ENCODE peak calls at places on chromosomes 2 and 18, in six cellular contexts. S is activated CD4-positive, alpha-beta T cell treated with anti-CD3 and anti-CD28 coated beads for 36 hours; H is upper lobe of right lung; L is activated CD8-positive, alpha-beta memory T cell treated with anti-CD3 and anti-CD28 coated beads, Interleukin-2, amount 10 ng/mL, durations not matched to agents 7 days and 5 days; E is pancreas; M is gastrocnemius medialis. Q is an unnamed sample.

GRCh38 chr2:151260492-151261239 is 997 bp downstream of the RBM43 start:
- ATAC-seq in S (peak; percentile 6), H (no peak), L (peak; percentile 2), E (peak; percentile 16), M (peak; percentile 17), Q (no peak)

GRCh38 chr18:35732134-35732533 is 150.6 kb downstream of the GALNT1 start:
- ATAC-seq in S (no peak), H (no peak), L (no peak), E (no peak), M (no peak), Q (no peak)

GRCh38 chr18:67133669-67134068 is 382.9 kb downstream of the DSEL start:
- ATAC-seq in S (no peak), H (no peak), L (no peak), E (no peak), M (no peak), Q (no peak)

GRCh38 chr18:77008576-77009315 is 123.8 kb downstream of the MBP start:
- ATAC-seq in S (no peak), H (no peak), L (no peak), E (no peak), M (no peak), Q (no peak)

GRCh38 chr2:240443891-240444301 is 8.4 kb downstream of the GPC1 start:
- ATAC-seq in S (no peak), H (no peak), L (no peak), E (no peak), M (peak; percentile 42), Q (no peak)

GRCh38 chr2:146240376-146240775 is 1604.5 kb upstream of the ACVR2A start:
- ATAC-seq in S (no peak), H (no peak), L (no peak), E (no peak), M (no peak), Q (no peak)

GRCh38 chr2:156401863-156402262 is 34.3 kb upstream of the GPD2 start:
- ATAC-seq in S (no peak), H (no peak), L (no peak), E (no peak), M (no peak), Q (no peak)

GRCh38 chr18:59593291-59593717 is 103.9 kb downstream of the CCBE1 start:
- ATAC-seq in S (no peak), H (no peak), L (no peak), E (no peak), M (no peak), Q (no peak)

GRCh38 chr2:237190958-237191692 is 105.4 kb downstream of the COPS8 start:
- ATAC-seq in S (no peak), H (peak; percentile 19), L (no peak), E (peak; percentile 66), M (no peak), Q (no peak)

GRCh38 chr2:230961091-230961491 is 34.8 kb upstream of the SPATA3 start:
- ATAC-seq in S (no peak), H (no peak), L (no peak), E (no peak), M (no peak), Q (no peak)

GRCh38 chr2:186339716-186340115 is 146.3 kb upstream of the ZC3H15 start:
- ATAC-seq in S (no peak), H (no peak), L (no peak), E (no peak), M (no peak), Q (no peak)